ENCODE peak calls at places on chromosomes 12 and 14, in five cellular contexts. One of them, this sample, is unnamed.

GRCh38 chr14:91264151-91265150 is 19.9 kb upstream of the GPR68 start:
- DNase-seq in aorta: no peak
- DNase-seq in esophagus squamous epithelium: no peak
- DNase-seq in right cardiac atrium: peak; percentile 70
- DNase-seq in effector memory CD4-positive, alpha-beta T cell: peak; percentile 22
- DNase-seq in this sample: peak; percentile 44

GRCh38 chr14:96206461-96206860 is 1.8 kb downstream of the BDKRB2 start:
- DNase-seq in aorta: no peak
- DNase-seq in esophagus squamous epithelium: no peak
- DNase-seq in right cardiac atrium: no peak
- DNase-seq in effector memory CD4-positive, alpha-beta T cell: no peak
- DNase-seq in this sample: no peak

GRCh38 chr14:73753887-73754880 is 40.0 kb upstream of the PNMA1 start:
- DNase-seq in aorta: no peak
- DNase-seq in esophagus squamous epithelium: no peak
- DNase-seq in right cardiac atrium: peak; percentile 74
- DNase-seq in effector memory CD4-positive, alpha-beta T cell: no peak
- DNase-seq in this sample: no peak

GRCh38 chr12:15130521-15130920 is 90.7 kb downstream of the RERG start:
- DNase-seq in aorta: no peak
- DNase-seq in esophagus squamous epithelium: no peak
- DNase-seq in right cardiac atrium: no peak
- DNase-seq in effector memory CD4-positive, alpha-beta T cell: no peak
- DNase-seq in this sample: no peak

GRCh38 chr14:74401504-74402241 is 24.3 kb downstream of the SYNDIG1L start:
- DNase-seq in aorta: no peak
- DNase-seq in esophagus squamous epithelium: peak; percentile 50
- DNase-seq in right cardiac atrium: peak; percentile 72
- DNase-seq in effector memory CD4-positive, alpha-beta T cell: peak; percentile 45
- DNase-seq in this sample: peak; percentile 21

GRCh38 chr12:66916189-66916588 is 237.3 kb upstream of the GRIP1 start:
- DNase-seq in aorta: no peak
- DNase-seq in esophagus squamous epithelium: no peak
- DNase-seq in right cardiac atrium: no peak
- DNase-seq in effector memory CD4-positive, alpha-beta T cell: no peak
- DNase-seq in this sample: no peak

GRCh38 chr12:40063424-40063823 is 42.5 kb downstream of the SLC2A13 start:
- DNase-seq in aorta: no peak
- DNase-seq in esophagus squamous epithelium: no peak
- DNase-seq in right cardiac atrium: no peak
- DNase-seq in effector memory CD4-positive, alpha-beta T cell: no peak
- DNase-seq in this sample: peak; percentile 54

GRCh38 chr12:116123511-116124258 is 153.8 kb downstream of the MED13L start:
- DNase-seq in aorta: no peak
- DNase-seq in esophagus squamous epithelium: no peak
- DNase-seq in right cardiac atrium: peak; percentile 55
- DNase-seq in effector memory CD4-positive, alpha-beta T cell: no peak
- DNase-seq in this sample: peak; percentile 21

GRCh38 chr14:78405071-78405856 is 235.1 kb downstream of the NRXN3 start:
- DNase-seq in aorta: no peak
- DNase-seq in esophagus squamous epithelium: no peak
- DNase-seq in right cardiac atrium: no peak
- DNase-seq in effector memory CD4-positive, alpha-beta T cell: no peak
- DNase-seq in this sample: no peak

GRCh38 chr12:3164454-3165310 is 87.5 kb downstream of the TSPAN9 start:
- DNase-seq in aorta: peak; percentile 55
- DNase-seq in esophagus squamous epithelium: no peak
- DNase-seq in right cardiac atrium: no peak
- DNase-seq in effector memory CD4-positive, alpha-beta T cell: no peak
- DNase-seq in this sample: no peak

GRCh38 chr14:97002454-97002853 is 205.3 kb downstream of the VRK1 start:
- DNase-seq in aorta: no peak
- DNase-seq in esophagus squamous epithelium: no peak
- DNase-seq in right cardiac atrium: no peak
- DNase-seq in effector memory CD4-positive, alpha-beta T cell: no peak
- DNase-seq in this sample: no peak

GRCh38 chr12:89251326-89252237 is 100.7 kb downstream of the DUSP6 start:
- DNase-seq in aorta: no peak
- DNase-seq in esophagus squamous epithelium: no peak
- DNase-seq in right cardiac atrium: no peak
- DNase-seq in effector memory CD4-positive, alpha-beta T cell: no peak
- DNase-seq in this sample: no peak

GRCh38 chr12:64706366-64706765 is 52.8 kb downstream of the GNS start:
- DNase-seq in aorta: no peak
- DNase-seq in esophagus squamous epithelium: no peak
- DNase-seq in right cardiac atrium: no peak
- DNase-seq in effector memory CD4-positive, alpha-beta T cell: no peak
- DNase-seq in this sample: no peak

GRCh38 chr14:73058923-73059311 is 583 bp downstream of the RBM25 start:
- DNase-seq in aorta: peak; percentile 78
- DNase-seq in esophagus squamous epithelium: no peak
- DNase-seq in right cardiac atrium: no peak
- DNase-seq in effector memory CD4-positive, alpha-beta T cell: no peak
- DNase-seq in this sample: no peak

GRCh38 chr12:3515506-3515905 is 24.5 kb downstream of the PRMT8 start:
- DNase-seq in aorta: no peak
- DNase-seq in esophagus squamous epithelium: no peak
- DNase-seq in right cardiac atrium: no peak
- DNase-seq in effector memory CD4-positive, alpha-beta T cell: no peak
- DNase-seq in this sample: no peak

GRCh38 chr14:30005114-30005698 is 77.6 kb upstream of the PRKD1 start:
- DNase-seq in aorta: no peak
- DNase-seq in esophagus squamous epithelium: no peak
- DNase-seq in right cardiac atrium: no peak
- DNase-seq in effector memory CD4-positive, alpha-beta T cell: no peak
- DNase-seq in this sample: no peak

GRCh38 chr12:80044694-80045046 is 54.7 kb upstream of the OTOGL start:
- DNase-seq in aorta: no peak
- DNase-seq in esophagus squamous epithelium: no peak
- DNase-seq in right cardiac atrium: no peak
- DNase-seq in effector memory CD4-positive, alpha-beta T cell: no peak
- DNase-seq in this sample: no peak

GRCh38 chr12:59004466-59004865 is 84.2 kb upstream of the LRIG3 start:
- DNase-seq in aorta: no peak
- DNase-seq in esophagus squamous epithelium: no peak
- DNase-seq in right cardiac atrium: no peak
- DNase-seq in effector memory CD4-positive, alpha-beta T cell: no peak
- DNase-seq in this sample: no peak

GRCh38 chr12:114440450-114441383 is 34.8 kb upstream of the TBX5 start:
- DNase-seq in aorta: no peak
- DNase-seq in esophagus squamous epithelium: no peak
- DNase-seq in right cardiac atrium: peak; percentile 50
- DNase-seq in effector memory CD4-positive, alpha-beta T cell: no peak
- DNase-seq in this sample: no peak

GRCh38 chr14:91835197-91835919 is 32.0 kb downstream of the TC2N start:
- DNase-seq in aorta: no peak
- DNase-seq in esophagus squamous epithelium: no peak
- DNase-seq in right cardiac atrium: no peak
- DNase-seq in effector memory CD4-positive, alpha-beta T cell: peak; percentile 6
- DNase-seq in this sample: no peak

GRCh38 chr14:74425525-74426201 is 347 bp downstream of the SYNDIG1L start:
- DNase-seq in aorta: peak; percentile 81
- DNase-seq in esophagus squamous epithelium: no peak
- DNase-seq in right cardiac atrium: peak; percentile 77
- DNase-seq in effector memory CD4-positive, alpha-beta T cell: peak; percentile 15
- DNase-seq in this sample: peak; percentile 50

GRCh38 chr12:100672075-100672592 is 98.7 kb downstream of the GAS2L3 start:
- DNase-seq in aorta: no peak
- DNase-seq in esophagus squamous epithelium: no peak
- DNase-seq in right cardiac atrium: peak; percentile 43
- DNase-seq in effector memory CD4-positive, alpha-beta T cell: no peak
- DNase-seq in this sample: peak; percentile 15

GRCh38 chr14:21902561-21903199 is 229.1 kb upstream of the OR4E1 start:
- DNase-seq in aorta: no peak
- DNase-seq in esophagus squamous epithelium: no peak
- DNase-seq in right cardiac atrium: no peak
- DNase-seq in effector memory CD4-positive, alpha-beta T cell: no peak
- DNase-seq in this sample: no peak

GRCh38 chr14:33567003-33567735 is 383.7 kb downstream of the EGLN3 start:
- DNase-seq in aorta: no peak
- DNase-seq in esophagus squamous epithelium: no peak
- DNase-seq in right cardiac atrium: no peak
- DNase-seq in effector memory CD4-positive, alpha-beta T cell: no peak
- DNase-seq in this sample: no peak

GRCh38 chr14:33567736-33568124 is 383.1 kb downstream of the EGLN3 start:
- DNase-seq in aorta: no peak
- DNase-seq in esophagus squamous epithelium: no peak
- DNase-seq in right cardiac atrium: no peak
- DNase-seq in effector memory CD4-positive, alpha-beta T cell: no peak
- DNase-seq in this sample: no peak

GRCh38 chr14:33564774-33565630 is 385.9 kb downstream of the EGLN3 start:
- DNase-seq in aorta: no peak
- DNase-seq in esophagus squamous epithelium: no peak
- DNase-seq in right cardiac atrium: no peak
- DNase-seq in effector memory CD4-positive, alpha-beta T cell: no peak
- DNase-seq in this sample: no peak

GRCh38 chr14:33563492-33563891 is 387.4 kb downstream of the EGLN3 start:
- DNase-seq in aorta: no peak
- DNase-seq in esophagus squamous epithelium: no peak
- DNase-seq in right cardiac atrium: no peak
- DNase-seq in effector memory CD4-positive, alpha-beta T cell: no peak
- DNase-seq in this sample: no peak

GRCh38 chr14:33566082-33566481 is 384.8 kb downstream of the EGLN3 start:
- DNase-seq in aorta: no peak
- DNase-seq in esophagus squamous epithelium: no peak
- DNase-seq in right cardiac atrium: no peak
- DNase-seq in effector memory CD4-positive, alpha-beta T cell: no peak
- DNase-seq in this sample: no peak
- H3K27ac ChIP-seq in aorta: no peak overlapping the region
- H3K27ac ChIP-seq in esophagus squamous epithelium: no peak overlapping the region
- H3K27ac ChIP-seq in right cardiac atrium: no peak overlapping the region
- H3K27ac ChIP-seq in effector memory CD4-positive, alpha-beta T cell: no peak overlapping the region
- H3K27ac ChIP-seq in this sample: no peak overlapping the region

GRCh38 chr12:132444957-132445883 is 44.7 kb upstream of the FBRSL1 start:
- DNase-seq in aorta: no peak
- DNase-seq in esophagus squamous epithelium: peak; percentile 29
- DNase-seq in right cardiac atrium: peak; percentile 77
- DNase-seq in effector memory CD4-positive, alpha-beta T cell: peak; percentile 57
- DNase-seq in this sample: no peak

GRCh38 chr12:132444283-132444682 is 45.7 kb upstream of the FBRSL1 start:
- DNase-seq in aorta: no peak
- DNase-seq in esophagus squamous epithelium: no peak
- DNase-seq in right cardiac atrium: peak; percentile 11
- DNase-seq in effector memory CD4-positive, alpha-beta T cell: no peak
- DNase-seq in this sample: no peak

GRCh38 chr12:132447327-132447720 is 42.6 kb upstream of the FBRSL1 start:
- DNase-seq in aorta: no peak
- DNase-seq in esophagus squamous epithelium: no peak
- DNase-seq in right cardiac atrium: peak; percentile 32
- DNase-seq in effector memory CD4-positive, alpha-beta T cell: no peak
- DNase-seq in this sample: no peak

GRCh38 chr12:132446535-132447326 is 43.2 kb upstream of the FBRSL1 start:
- DNase-seq in aorta: no peak
- DNase-seq in esophagus squamous epithelium: no peak
- DNase-seq in right cardiac atrium: peak; percentile 12
- DNase-seq in effector memory CD4-positive, alpha-beta T cell: no peak
- DNase-seq in this sample: no peak

DNA sequence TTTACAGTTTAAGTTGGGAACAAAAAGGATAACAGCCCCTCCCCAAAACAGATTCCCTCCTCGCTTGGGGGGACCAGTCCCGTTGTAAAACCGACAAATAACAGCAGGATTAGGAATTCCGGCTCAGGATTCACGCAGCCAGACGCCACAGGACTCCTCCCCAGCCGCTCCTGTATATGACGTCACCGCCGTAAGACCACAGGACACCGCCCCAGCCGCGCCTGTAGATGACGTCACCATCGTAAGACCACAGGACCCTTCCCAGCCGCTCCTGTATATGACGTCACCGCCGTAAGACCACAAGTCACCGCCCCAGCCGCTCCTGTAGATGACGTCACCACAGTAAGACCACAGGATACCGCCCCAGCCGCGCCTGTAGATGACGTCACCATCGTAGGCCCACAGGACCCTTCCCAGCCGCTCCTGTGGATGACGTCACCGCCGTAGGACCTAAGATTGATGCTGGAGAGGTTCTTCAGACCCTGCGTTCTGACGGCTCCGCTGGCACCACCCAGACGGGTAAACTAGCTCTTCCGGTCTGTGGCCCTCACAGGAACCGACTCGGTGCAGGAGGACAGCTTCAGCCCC is 44.0 kb upstream of the FBRSL1 start:
- DNase-seq in aorta: no peak
- DNase-seq in esophagus squamous epithelium: no peak
- DNase-seq in right cardiac atrium: peak; percentile 83
- DNase-seq in effector memory CD4-positive, alpha-beta T cell: peak; percentile 71
- DNase-seq in this sample: no peak
- H3K4me3 ChIP-seq in aorta: no peak overlapping the region
- H3K4me3 ChIP-seq in esophagus squamous epithelium: peak overlapping the region; percentile 37
- H3K4me3 ChIP-seq in right cardiac atrium: no peak overlapping the region
- H3K4me3 ChIP-seq in effector memory CD4-positive, alpha-beta T cell: peak overlapping the region; percentile 45
- H3K4me3 ChIP-seq in this sample: peak overlapping the region; percentile 37

GRCh38 chr14:61566537-61567225 is 128.6 kb upstream of the HIF1A start:
- DNase-seq in aorta: no peak
- DNase-seq in esophagus squamous epithelium: no peak
- DNase-seq in right cardiac atrium: no peak
- DNase-seq in effector memory CD4-positive, alpha-beta T cell: no peak
- DNase-seq in this sample: no peak
- H3K4me1 ChIP-seq in aorta: peaks cover 2% of the 10 kb centered on the region
- H3K4me1 ChIP-seq in esophagus squamous epithelium: peaks cover 99% of the 10 kb centered on the region
- H3K4me1 ChIP-seq in right cardiac atrium: peaks cover 14% of the 10 kb centered on the region
- H3K4me1 ChIP-seq in effector memory CD4-positive, alpha-beta T cell: peaks cover 28% of the 10 kb centered on the region
- H3K4me1 ChIP-seq in this sample: peaks cover 66% of the 10 kb centered on the region

DNA sequence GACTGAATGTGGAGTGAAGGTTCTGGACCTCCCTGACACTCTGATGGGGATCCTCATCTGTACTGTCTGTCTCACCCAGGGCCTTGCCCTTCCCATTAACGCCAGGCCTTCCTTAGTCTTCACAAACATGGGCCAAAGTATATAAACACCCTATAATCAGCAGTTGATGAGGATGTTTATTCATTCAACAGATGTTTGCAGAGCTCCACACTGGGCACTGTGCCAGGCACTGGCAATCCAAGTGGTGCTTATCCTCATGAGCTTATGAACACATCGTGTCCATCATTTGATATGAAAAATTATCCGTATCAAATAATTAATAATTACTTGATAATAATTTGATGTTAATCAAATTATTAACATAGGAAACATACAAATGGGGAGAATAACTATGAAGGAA is 454.4 kb downstream of the FUT8 start:
- DNase-seq in aorta: no peak
- DNase-seq in esophagus squamous epithelium: no peak
- DNase-seq in right cardiac atrium: peak; percentile 64
- DNase-seq in effector memory CD4-positive, alpha-beta T cell: no peak
- DNase-seq in this sample: no peak
- H3K27ac ChIP-seq in aorta: no peak overlapping the region
- H3K27ac ChIP-seq in esophagus squamous epithelium: no peak overlapping the region
- H3K27ac ChIP-seq in right cardiac atrium: no peak overlapping the region
- H3K27ac ChIP-seq in effector memory CD4-positive, alpha-beta T cell: no peak overlapping the region
- H3K27ac ChIP-seq in this sample: no peak overlapping the region